ENCODE peak calls at places on chromosomes 7 and 10, in ten cellular contexts. O, Q, D, V, H, R, A, C, M and Y are unnamed samples. For H3K9me3, the result is how much of the 10 kb centered on the place peaks cover.

GRCh38 chr10:66414943-66415342 is 510.9 kb upstream of the LRRTM3 start:
- DNase-seq in O (no peak), Q (no peak), D (no peak), V (no peak), H (no peak), R (no peak), A (no peak), C (no peak), M (no peak), Y (no peak)

GRCh38 chr10:92790449-92790848 is 57.9 kb upstream of the EXOC6 start:
- DNase-seq in O (no peak), Q (no peak), D (no peak), V (no peak), H (no peak), R (no peak), A (no peak), C (no peak), M (no peak), Y (no peak)

GRCh38 chr7:108418941-108419340 is 37.3 kb downstream of the NRCAM start:
- DNase-seq in O (no peak), Q (no peak), D (no peak), V (no peak), H (no peak), R (no peak), A (no peak), C (no peak), M (no peak), Y (no peak)

GRCh38 chr7:115561341-115562110 is 469.0 kb downstream of the TFEC start:
- DNase-seq in O (peak), Q (no peak), D (no peak), V (no peak), H (no peak), R (no peak), A (no peak), C (no peak), M (no peak), Y (peak)

GRCh38 chr7:130793855-130794618 is 60.0 kb upstream of the KLF14 start:
- DNase-seq in O (peak), Q (no peak), D (peak), V (no peak), H (no peak), R (no peak), A (no peak), C (peak), M (no peak), Y (no peak)

GRCh38 chr10:47279276-47279675 is 20.7 kb upstream of the GDF10 start:
- DNase-seq in O (no peak), Q (no peak), D (no peak), V (no peak), H (no peak), R (no peak), A (no peak), C (no peak), M (no peak), Y (no peak)

GRCh38 chr7:156460861-156461632 is 179.5 kb upstream of the RNF32 start:
- DNase-seq in O (no peak), Q (no peak), D (no peak), V (no peak), H (no peak), R (no peak), A (no peak), C (no peak), M (no peak), Y (no peak)

GRCh38 chr7:105389090-105389650 is 449 bp upstream of the SRPK2 start:
- DNase-seq in O (peak), Q (peak), D (no peak), V (peak), H (no peak), R (peak), A (no peak), C (peak), M (no peak), Y (no peak)

GRCh38 chr7:11570922-11571550 is 261.0 kb downstream of the THSD7A start:
- DNase-seq in O (no peak), Q (no peak), D (no peak), V (no peak), H (no peak), R (no peak), A (no peak), C (no peak), M (no peak), Y (no peak)

GRCh38 chr7:95420996-95421846 is 13.6 kb downstream of the PON2 start:
- DNase-seq in O (peak), Q (no peak), D (no peak), V (no peak), H (no peak), R (no peak), A (no peak), C (no peak), M (no peak), Y (peak)

GRCh38 chr10:110446954-110447608 is 50.6 kb upstream of the DUSP5 start:
- DNase-seq in O (peak), Q (peak), D (no peak), V (no peak), H (no peak), R (peak), A (no peak), C (no peak), M (no peak), Y (peak)

GRCh38 chr7:157607218-157607617 is 270.4 kb downstream of the DNAJB6 start:
- DNase-seq in O (no peak), Q (peak), D (no peak), V (no peak), H (no peak), R (no peak), A (no peak), C (no peak), M (no peak), Y (no peak)
- H3K9me3 ChIP-seq in O (half or more), Q (under half), D (under half), V (under half), H (under half), R (under half), A (under half), C (under half), M (under half), Y (half or more)

GRCh38 chr10:23571884-23572283 is 133.0 kb downstream of the OTUD1 start:
- DNase-seq in O (no peak), Q (no peak), D (no peak), V (no peak), H (no peak), R (no peak), A (no peak), C (no peak), M (no peak), Y (no peak)
- H3K27ac ChIP-seq in O (no peak), Q (no peak), D (no peak), V (no peak), H (no peak), R (no peak), A (no peak), C (no peak), M (no peak), Y (no peak)

DNA sequence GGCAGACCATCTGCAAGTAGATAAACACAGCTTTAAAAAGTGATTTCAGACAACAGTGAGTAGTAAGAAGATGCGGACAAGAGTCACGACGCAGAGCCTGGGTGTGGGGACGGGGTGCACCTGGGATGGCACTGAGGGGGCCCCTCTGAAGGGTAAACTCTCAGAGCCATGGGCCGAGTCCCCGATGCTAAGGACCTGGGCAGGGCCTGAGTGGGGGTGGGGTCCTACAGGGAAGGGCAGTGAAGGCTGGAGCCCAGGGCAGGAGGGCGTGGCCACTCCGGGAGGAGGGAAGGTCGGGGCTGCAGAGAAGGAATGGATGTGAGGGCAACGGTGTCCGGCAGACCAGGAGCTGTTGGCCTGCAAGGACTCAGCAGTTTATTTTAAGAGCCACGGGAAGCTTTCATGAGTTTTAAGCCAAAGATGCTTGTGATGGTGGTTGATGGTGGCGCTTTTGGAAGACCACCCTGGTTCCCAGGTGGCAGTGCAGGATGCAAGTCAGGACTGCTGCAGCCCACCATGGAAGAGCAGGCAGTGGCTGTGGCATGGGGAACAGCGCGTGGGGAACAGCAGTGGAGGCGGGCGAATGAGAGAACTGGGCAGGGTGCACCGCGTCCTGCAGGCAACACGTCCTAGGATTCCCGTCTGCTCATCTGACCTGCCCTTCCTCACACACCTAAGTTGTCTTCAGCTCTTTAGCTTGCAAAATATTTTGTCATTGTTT is 296.8 kb downstream of the DNAJB6 start:
- DNase-seq in O (no peak), Q (peak), D (no peak), V (no peak), H (no peak), R (no peak), A (no peak), C (no peak), M (no peak), Y (no peak)
- H3K9me3 ChIP-seq in O (under half), Q (under half), D (under half), V (under half), H (under half), R (under half), A (under half), C (under half), M (under half), Y (half or more)

GRCh38 chr10:14185501-14186045 is 145.2 kb downstream of the FRMD4A start:
- DNase-seq in O (peak), Q (no peak), D (no peak), V (no peak), H (no peak), R (peak), A (no peak), C (peak), M (no peak), Y (peak)
- H3K27ac ChIP-seq in O (no peak), Q (peak), D (no peak), V (no peak), H (no peak), R (peak), A (no peak), C (no peak), M (no peak), Y (no peak)

GRCh38 chr10:88880287-88881094 is 446 bp downstream of the STAMBPL1 start:
- DNase-seq in O (peak), Q (peak), D (peak), V (peak), H (peak), R (peak), A (peak), C (peak), M (peak), Y (no peak)

GRCh38 chr10:88877298-88877697 is 2.7 kb upstream of the STAMBPL1 start:
- DNase-seq in O (no peak), Q (no peak), D (no peak), V (no peak), H (no peak), R (no peak), A (no peak), C (no peak), M (no peak), Y (no peak)

GRCh38 chr10:88881335-88881734 is 1.3 kb downstream of the STAMBPL1 start:
- DNase-seq in O (no peak), Q (no peak), D (no peak), V (no peak), H (no peak), R (no peak), A (no peak), C (no peak), M (no peak), Y (no peak)

GRCh38 chr10:88881922-88882645 is 2.0 kb downstream of the STAMBPL1 start:
- DNase-seq in O (no peak), Q (no peak), D (no peak), V (no peak), H (no peak), R (no peak), A (no peak), C (no peak), M (no peak), Y (no peak)

DNA sequence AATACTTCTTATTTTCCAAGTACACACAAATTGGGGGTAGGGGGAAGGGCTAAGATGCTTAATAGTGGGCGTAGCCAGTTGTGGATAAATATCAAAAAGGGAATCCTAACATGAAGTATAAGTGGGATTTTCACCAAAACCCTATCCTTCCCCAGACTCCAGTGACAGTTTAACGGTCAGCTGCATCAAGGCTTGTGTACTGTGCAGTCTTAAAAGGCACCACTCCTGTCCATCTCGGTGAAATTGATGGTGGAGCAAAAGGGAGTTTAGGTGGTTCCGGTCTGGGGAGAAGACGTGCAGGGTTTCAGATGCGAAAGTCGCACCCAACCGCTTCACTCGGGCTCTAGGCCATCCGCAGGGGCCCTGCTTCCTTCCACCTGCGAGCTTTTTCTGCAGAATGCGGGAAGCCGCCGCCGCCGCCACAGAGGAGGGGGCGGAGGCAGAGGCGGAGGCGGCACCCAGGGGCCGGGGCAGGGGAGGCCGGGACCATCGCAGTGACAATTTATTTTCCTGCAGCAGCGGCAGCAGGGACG is at the start of gene STAMBPL1:
- DNase-seq in O (no peak), Q (no peak), D (no peak), V (no peak), H (peak), R (no peak), A (no peak), C (no peak), M (peak), Y (no peak)
- H3K9me3 ChIP-seq in O (under half), Q (under half), D (under half), V (under half), H (under half), R (under half), A (under half), C (under half), M (under half), Y (under half)

GRCh38 chr10:88088441-88089340 is 225.3 kb downstream of the PTEN start:
- DNase-seq in O (no peak), Q (no peak), D (no peak), V (no peak), H (no peak), R (no peak), A (no peak), C (no peak), M (no peak), Y (no peak)

GRCh38 chr10:88092265-88092664 is 228.8 kb downstream of the PTEN start:
- DNase-seq in O (no peak), Q (no peak), D (no peak), V (no peak), H (no peak), R (no peak), A (no peak), C (no peak), M (no peak), Y (no peak)

GRCh38 chr10:88089498-88089897 is 226.1 kb downstream of the PTEN start:
- DNase-seq in O (no peak), Q (no peak), D (no peak), V (no peak), H (no peak), R (no peak), A (no peak), C (no peak), M (no peak), Y (no peak)

GRCh38 chr10:88091490-88092061 is 228.2 kb downstream of the PTEN start:
- DNase-seq in O (no peak), Q (no peak), D (no peak), V (no peak), H (no peak), R (no peak), A (no peak), C (no peak), M (peak), Y (no peak)

DNA sequence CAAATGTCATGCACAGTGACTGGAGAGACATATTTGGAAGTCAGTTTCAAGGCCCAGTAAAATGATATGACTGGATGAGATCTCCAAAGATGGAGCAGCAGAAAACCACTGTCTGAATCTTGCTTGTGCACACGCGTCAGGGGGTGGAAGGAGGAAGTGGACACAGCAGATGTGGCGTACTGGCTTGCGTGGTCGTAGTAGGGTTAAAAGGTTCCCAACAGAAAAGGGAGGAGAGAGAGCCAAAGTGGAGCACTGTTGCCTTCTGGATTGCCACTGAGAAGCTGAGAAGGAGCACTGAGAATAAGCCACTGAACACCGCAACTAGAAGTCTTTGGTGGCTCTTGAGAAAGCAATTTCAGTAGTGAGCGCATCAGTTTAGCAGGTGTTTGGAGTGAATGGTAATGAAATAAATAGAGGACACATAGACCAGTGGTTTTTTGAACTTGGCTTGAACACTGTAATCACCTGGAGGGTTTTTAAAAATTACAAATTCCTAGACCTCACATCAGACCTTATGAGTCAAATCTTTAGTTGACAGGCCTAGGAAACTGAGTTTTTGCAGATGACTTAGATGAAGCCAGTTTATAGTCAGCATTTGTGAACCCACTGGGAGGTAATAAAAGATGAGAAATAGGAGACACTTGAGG is 227.3 kb downstream of the PTEN start:
- DNase-seq in O (no peak), Q (no peak), D (no peak), V (no peak), H (no peak), R (no peak), A (no peak), C (no peak), M (no peak), Y (no peak)
- H3K27ac ChIP-seq in O (no peak), Q (peak), D (no peak), V (no peak), H (no peak), R (no peak), A (no peak), C (no peak), M (peak), Y (no peak)

DNA sequence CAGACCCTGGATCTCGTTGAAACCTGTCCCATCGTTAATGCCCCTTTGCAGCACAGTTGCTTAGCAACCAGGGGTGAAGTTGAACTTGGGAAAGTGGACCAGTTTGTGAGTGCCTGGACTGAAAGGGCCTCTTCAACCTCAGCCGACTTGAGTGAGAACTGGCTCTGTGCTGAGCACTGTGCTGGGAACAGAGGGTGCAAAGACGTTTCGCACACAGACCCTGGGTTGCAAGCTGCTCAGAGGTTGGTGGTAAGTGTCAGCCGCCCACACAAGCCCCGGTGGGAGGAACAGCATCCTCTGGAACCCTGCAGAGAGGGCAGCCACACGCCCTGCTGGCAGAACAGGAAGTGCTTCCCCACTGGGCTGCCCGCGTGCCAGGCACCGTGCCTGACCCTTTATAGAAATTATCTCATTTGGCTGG is 89.2 kb downstream of the CARD11 start:
- DNase-seq in O (no peak), Q (peak), D (no peak), V (no peak), H (no peak), R (no peak), A (no peak), C (no peak), M (no peak), Y (no peak)
- H3K9me3 ChIP-seq in O (under half), Q (under half), D (under half), V (under half), H (under half), R (under half), A (under half), C (under half), M (under half), Y (under half)